ENCODE peak calls at places on chromosomes 12 and 14, in six cellular contexts. O is SK-MEL-5, S is NCI-H2171, U is kidney tubule cell, L is fibroblast of lung, Y is Calu3. V is an unnamed sample.

GRCh38 chr12:53999596-54000104 is 311 bp upstream of the HOXC9 start:
- DNase-seq in L (peak; percentile 42), O (peak; percentile 79), S (no peak), Y (peak; percentile 55), U (peak; percentile 76), V (no peak)

GRCh38 chr12:62744551-62744950 is 190.4 kb downstream of the PPM1H start:
- DNase-seq in S (no peak), L (no peak), O (peak; percentile 15), U (no peak), Y (no peak), V (no peak)

GRCh38 chr12:80031229-80031628 is 68.1 kb upstream of the OTOGL start:
- DNase-seq in S (no peak), U (no peak), Y (no peak), O (no peak), L (no peak), V (no peak)

GRCh38 chr12:9792961-9793617 is 32.4 kb upstream of the CD69 start:
- DNase-seq in S (no peak), L (peak; percentile 46), U (no peak), O (no peak), Y (no peak), V (no peak)

GRCh38 chr14:89640141-89640540 is 223.1 kb upstream of the FOXN3 start:
- DNase-seq in O (no peak), Y (no peak), U (no peak), S (no peak), L (no peak), V (no peak)

GRCh38 chr12:121713257-121714155 is 954 bp downstream of the TMEM120B start:
- DNase-seq in L (peak; percentile 22), U (no peak), S (peak; percentile 50), O (peak; percentile 30), Y (no peak), V (no peak)

GRCh38 chr14:78141590-78141989 is 28.6 kb upstream of the NRXN3 start:
- DNase-seq in U (no peak), Y (no peak), O (no peak), S (peak; percentile 4), L (no peak), V (no peak)

GRCh38 chr12:51788876-51789275 is 59.6 kb downstream of the FIGNL2 start:
- DNase-seq in L (peak; percentile 29), U (peak; percentile 81), S (no peak), O (no peak), Y (no peak), V (no peak)

GRCh38 chr12:118334939-118335567 is 37.7 kb downstream of the TAOK3 start:
- DNase-seq in Y (no peak), U (no peak), L (peak; percentile 29), O (no peak), S (no peak), V (no peak)

GRCh38 chr12:58302487-58303011 is 361.2 kb downstream of the ATP23 start:
- DNase-seq in L (no peak), O (no peak), S (no peak), Y (peak; percentile 66), U (peak; percentile 23), V (no peak)